ENCODE peak calls at places on chromosomes 7 and 10, in nine cellular contexts. V is left ventricle myocardium superior, Z is Caco-2, K is T-helper 17 cell, D is HuH-7.5, T is astrocyte of the spinal cord, A is GM04503, O is nucleus accumbens, H is T-cell. F is an unnamed sample.

GRCh38 chr10:116833986-116834760 is 15.1 kb upstream of the ENO4 start:
- DNase-seq in V (no peak), Z (no peak), K (no peak), D (no peak), T (no peak), A (no peak), O (no peak), H (no peak), F (no peak)

GRCh38 chr10:3010327-3010726 is 57.0 kb upstream of the PFKP start:
- DNase-seq in V (no peak), Z (no peak), K (no peak), D (no peak), T (no peak), A (no peak), O (no peak), H (no peak), F (no peak)

GRCh38 chr7:50396856-50397255 is 53.3 kb downstream of the FIGNL1 start:
- DNase-seq in V (no peak), Z (no peak), K (no peak), D (no peak), T (no peak), A (no peak), O (no peak), H (no peak), F (no peak)

GRCh38 chr7:35736725-35737124 is 41.8 kb upstream of the HERPUD2 start:
- DNase-seq in V (no peak), Z (peak; percentile 58), K (no peak), D (no peak), T (no peak), A (no peak), O (no peak), H (no peak), F (no peak)

GRCh38 chr10:84234508-84234907 is 6.8 kb downstream of the LRIT1 start:
- DNase-seq in V (no peak), Z (no peak), K (no peak), D (no peak), T (no peak), A (no peak), O (no peak), H (no peak), F (no peak)

GRCh38 chr7:158824028-158824427 is 5.3 kb downstream of the ESYT2 start:
- DNase-seq in V (no peak), Z (no peak), K (no peak), D (no peak), T (no peak), A (no peak), O (no peak), H (peak; percentile 67), F (peak; percentile 56)

GRCh38 chr7:112160771-112161150 is 45.4 kb downstream of the DOCK4 start:
- DNase-seq in V (no peak), Z (no peak), K (no peak), D (no peak), T (peak; percentile 20), A (no peak), O (no peak), H (no peak), F (no peak)

GRCh38 chr7:149669121-149669818 is 104.1 kb downstream of the ZNF467 start:
- DNase-seq in V (no peak), Z (no peak), K (no peak), D (no peak), T (peak; percentile 13), A (no peak), O (no peak), H (no peak), F (no peak)

GRCh38 chr7:157945401-157945800 is 608.6 kb downstream of the DNAJB6 start:
- DNase-seq in V (no peak), Z (no peak), K (no peak), D (no peak), T (no peak), A (no peak), O (no peak), H (no peak), F (no peak)

GRCh38 chr10:7817984-7818294 is 366 bp upstream of the TAF3 start:
- DNase-seq in V (no peak), Z (no peak), K (no peak), D (no peak), T (no peak), A (no peak), O (no peak), H (no peak), F (no peak)

GRCh38 chr10:97140284-97140846 is 45.4 kb downstream of the SLIT1 start:
- DNase-seq in V (no peak), Z (no peak), K (no peak), D (no peak), T (no peak), A (no peak), O (no peak), H (no peak), F (no peak)